ENCODE peak calls at places on chromosomes 1 and 21, in four cellular contexts. One of them, this sample, is unnamed.

GRCh38 chr1:175530167-175530566 is 213.2 kb downstream of the TNR start:
- DNase-seq in H9: peak; percentile 32
- DNase-seq in neuronal stem cell: no peak
- DNase-seq in trophoblast cell: no peak
- DNase-seq in this sample: no peak

GRCh38 chr1:232795497-232796068 is 9.6 kb upstream of the MAP10 start:
- DNase-seq in H9: no peak
- DNase-seq in neuronal stem cell: no peak
- DNase-seq in trophoblast cell: no peak
- DNase-seq in this sample: peak; percentile 8

GRCh38 chr1:52403566-52404115 is 582 bp downstream of the ORC1 start:
- DNase-seq in H9: peak; percentile 81
- DNase-seq in neuronal stem cell: peak; percentile 26
- DNase-seq in trophoblast cell: peak; percentile 82
- DNase-seq in this sample: peak; percentile 84

GRCh38 chr1:8097077-8097799 is 71.1 kb upstream of the ERRFI1 start:
- DNase-seq in H9: no peak
- DNase-seq in neuronal stem cell: no peak
- DNase-seq in trophoblast cell: peak; percentile 68
- DNase-seq in this sample: peak; percentile 96

GRCh38 chr1:115723756-115724155 is 44.8 kb downstream of the CASQ2 start:
- DNase-seq in H9: no peak
- DNase-seq in neuronal stem cell: no peak
- DNase-seq in trophoblast cell: no peak
- DNase-seq in this sample: no peak

GRCh38 chr1:85569122-85569521 is 11.4 kb upstream of the CCN1 start:
- DNase-seq in H9: no peak
- DNase-seq in neuronal stem cell: no peak
- DNase-seq in trophoblast cell: peak; percentile 24
- DNase-seq in this sample: peak; percentile 90

GRCh38 chr1:222654849-222655248 is 37.0 kb downstream of the MIA3 start:
- DNase-seq in H9: no peak
- DNase-seq in neuronal stem cell: no peak
- DNase-seq in trophoblast cell: peak; percentile 27
- DNase-seq in this sample: no peak

GRCh38 chr1:154816937-154817336 is 53.1 kb downstream of the KCNN3 start:
- DNase-seq in H9: no peak
- DNase-seq in neuronal stem cell: no peak
- DNase-seq in trophoblast cell: no peak
- DNase-seq in this sample: no peak

GRCh38 chr1:2468540-2468939 is 7.5 kb upstream of the PLCH2 start:
- DNase-seq in H9: no peak
- DNase-seq in neuronal stem cell: no peak
- DNase-seq in trophoblast cell: no peak
- DNase-seq in this sample: no peak

GRCh38 chr1:87449348-87449963 is 120.8 kb downstream of the LMO4 start:
- DNase-seq in H9: no peak
- DNase-seq in neuronal stem cell: no peak
- DNase-seq in trophoblast cell: peak; percentile 85
- DNase-seq in this sample: peak; percentile 7

GRCh38 chr1:222224576-222224975 is 323.3 kb downstream of the HHIPL2 start:
- DNase-seq in H9: no peak
- DNase-seq in neuronal stem cell: no peak
- DNase-seq in trophoblast cell: no peak
- DNase-seq in this sample: peak; percentile 39

GRCh38 chr1:83769072-83769471 is 229.9 kb downstream of the TTLL7 start:
- DNase-seq in H9: no peak
- DNase-seq in neuronal stem cell: no peak
- DNase-seq in trophoblast cell: no peak
- DNase-seq in this sample: no peak

GRCh38 chr1:210758761-210759160 is 375.2 kb downstream of the KCNH1 start:
- DNase-seq in H9: no peak
- DNase-seq in neuronal stem cell: no peak
- DNase-seq in trophoblast cell: peak; percentile 17
- DNase-seq in this sample: no peak

GRCh38 chr1:204409111-204409510 is 2.5 kb downstream of the PPP1R15B start:
- DNase-seq in H9: no peak
- DNase-seq in neuronal stem cell: no peak
- DNase-seq in trophoblast cell: no peak
- DNase-seq in this sample: no peak

GRCh38 chr1:89525169-89525855 is 683 bp downstream of the LRRC8B start:
- DNase-seq in H9: no peak
- DNase-seq in neuronal stem cell: no peak
- DNase-seq in trophoblast cell: no peak
- DNase-seq in this sample: no peak

GRCh38 chr21:32256873-32257620 is 21.8 kb downstream of the MIS18A start:
- DNase-seq in H9: no peak
- DNase-seq in neuronal stem cell: no peak
- DNase-seq in trophoblast cell: peak; percentile 12
- DNase-seq in this sample: peak; percentile 91

GRCh38 chr1:232912845-232913580 is 37.4 kb upstream of the NTPCR start:
- DNase-seq in H9: no peak
- DNase-seq in neuronal stem cell: no peak
- DNase-seq in trophoblast cell: no peak
- DNase-seq in this sample: no peak

GRCh38 chr1:55848906-55849305 is 633.7 kb upstream of the USP24 start:
- DNase-seq in H9: peak; percentile 45
- DNase-seq in neuronal stem cell: no peak
- DNase-seq in trophoblast cell: peak; percentile 79
- DNase-seq in this sample: peak; percentile 73

GRCh38 chr1:68104155-68104554 is 53.7 kb upstream of the DIRAS3 start:
- DNase-seq in H9: no peak
- DNase-seq in neuronal stem cell: no peak
- DNase-seq in trophoblast cell: no peak
- DNase-seq in this sample: peak; percentile 94

GRCh38 chr1:241838831-241839365 is 9.1 kb upstream of the EXO1 start:
- DNase-seq in H9: no peak
- DNase-seq in neuronal stem cell: no peak
- DNase-seq in trophoblast cell: peak; percentile 64
- DNase-seq in this sample: peak; percentile 42

GRCh38 chr1:29924017-29924431 is 687.7 kb downstream of the PTPRU start:
- DNase-seq in H9: peak; percentile 54
- DNase-seq in neuronal stem cell: no peak
- DNase-seq in trophoblast cell: no peak
- DNase-seq in this sample: no peak

GRCh38 chr1:112464501-112464900 is 44.3 kb upstream of the WNT2B start:
- DNase-seq in H9: peak; percentile 39
- DNase-seq in neuronal stem cell: no peak
- DNase-seq in trophoblast cell: peak; percentile 98
- DNase-seq in this sample: no peak

GRCh38 chr1:116850436-116850835 is 59.3 kb upstream of the PTGFRN start:
- DNase-seq in H9: no peak
- DNase-seq in neuronal stem cell: no peak
- DNase-seq in trophoblast cell: no peak
- DNase-seq in this sample: no peak

GRCh38 chr1:226804907-226805759 is 65.3 kb upstream of the PSEN2 start:
- DNase-seq in H9: no peak
- DNase-seq in neuronal stem cell: no peak
- DNase-seq in trophoblast cell: no peak
- DNase-seq in this sample: no peak

GRCh38 chr21:36260030-36260787 is 59.8 kb upstream of the MORC3 start:
- DNase-seq in H9: no peak
- DNase-seq in neuronal stem cell: peak; percentile 5
- DNase-seq in trophoblast cell: peak; percentile 84
- DNase-seq in this sample: peak; percentile 73

GRCh38 chr1:234584926-234585325 is 25.1 kb downstream of the IRF2BP2 start:
- DNase-seq in H9: no peak
- DNase-seq in neuronal stem cell: no peak
- DNase-seq in trophoblast cell: no peak
- DNase-seq in this sample: no peak

GRCh38 chr1:25431495-25432363 is 1.0 kb downstream of the MACO1 start:
- DNase-seq in H9: peak; percentile 39
- DNase-seq in neuronal stem cell: peak; percentile 8
- DNase-seq in trophoblast cell: peak; percentile 7
- DNase-seq in this sample: no peak

GRCh38 chr1:25432364-25432719 is 1.6 kb downstream of the MACO1 start:
- DNase-seq in H9: no peak
- DNase-seq in neuronal stem cell: no peak
- DNase-seq in trophoblast cell: no peak
- DNase-seq in this sample: no peak

GRCh38 chr1:25432749-25433388 is 2.2 kb downstream of the MACO1 start:
- DNase-seq in H9: no peak
- DNase-seq in neuronal stem cell: no peak
- DNase-seq in trophoblast cell: no peak
- DNase-seq in this sample: no peak

GRCh38 chr1:25430073-25430665 is 528 bp upstream of the MACO1 start:
- DNase-seq in H9: peak; percentile 73
- DNase-seq in neuronal stem cell: peak; percentile 81
- DNase-seq in trophoblast cell: peak; percentile 94
- DNase-seq in this sample: peak; percentile 71

GRCh38 chr1:25430666-25431494 is at the start of gene MACO1:
- DNase-seq in H9: peak; percentile 96
- DNase-seq in neuronal stem cell: peak; percentile 97
- DNase-seq in trophoblast cell: peak; percentile 99
- DNase-seq in this sample: peak; percentile 94
- H3K4ac ChIP-seq in H9: no peak within 1 kb of the TSS
- H3K4ac ChIP-seq in neuronal stem cell: no peak within 1 kb of the TSS
- H3K4ac ChIP-seq in trophoblast cell: peak within 1 kb of the TSS; percentile 99
- H3K4ac ChIP-seq in this sample: peak within 1 kb of the TSS; percentile 60

GRCh38 chr1:21319447-21320407 is 29.5 kb upstream of the ECE1 start:
- DNase-seq in H9: no peak
- DNase-seq in neuronal stem cell: no peak
- DNase-seq in trophoblast cell: no peak
- DNase-seq in this sample: no peak
- H3K4ac ChIP-seq in H9: no peak overlapping the region
- H3K4ac ChIP-seq in neuronal stem cell: no peak overlapping the region
- H3K4ac ChIP-seq in trophoblast cell: no peak overlapping the region
- H3K4ac ChIP-seq in this sample: peak overlapping the region; percentile 94

GRCh38 chr1:183277821-183278735 is 92.0 kb downstream of the LAMC2 start:
- DNase-seq in H9: no peak
- DNase-seq in neuronal stem cell: no peak
- DNase-seq in trophoblast cell: peak; percentile 24
- DNase-seq in this sample: peak; percentile 54

GRCh38 chr1:183281039-183281438 is 95.0 kb downstream of the LAMC2 start:
- DNase-seq in H9: no peak
- DNase-seq in neuronal stem cell: no peak
- DNase-seq in trophoblast cell: peak; percentile 95
- DNase-seq in this sample: peak; percentile 49

GRCh38 chr1:183279835-183280234 is 93.8 kb downstream of the LAMC2 start:
- DNase-seq in H9: no peak
- DNase-seq in neuronal stem cell: no peak
- DNase-seq in trophoblast cell: peak; percentile 99
- DNase-seq in this sample: peak; percentile 88

GRCh38 chr1:183276386-183276785 is 90.3 kb downstream of the LAMC2 start:
- DNase-seq in H9: peak; percentile 10
- DNase-seq in neuronal stem cell: no peak
- DNase-seq in trophoblast cell: peak; percentile 100
- DNase-seq in this sample: no peak

DNA sequence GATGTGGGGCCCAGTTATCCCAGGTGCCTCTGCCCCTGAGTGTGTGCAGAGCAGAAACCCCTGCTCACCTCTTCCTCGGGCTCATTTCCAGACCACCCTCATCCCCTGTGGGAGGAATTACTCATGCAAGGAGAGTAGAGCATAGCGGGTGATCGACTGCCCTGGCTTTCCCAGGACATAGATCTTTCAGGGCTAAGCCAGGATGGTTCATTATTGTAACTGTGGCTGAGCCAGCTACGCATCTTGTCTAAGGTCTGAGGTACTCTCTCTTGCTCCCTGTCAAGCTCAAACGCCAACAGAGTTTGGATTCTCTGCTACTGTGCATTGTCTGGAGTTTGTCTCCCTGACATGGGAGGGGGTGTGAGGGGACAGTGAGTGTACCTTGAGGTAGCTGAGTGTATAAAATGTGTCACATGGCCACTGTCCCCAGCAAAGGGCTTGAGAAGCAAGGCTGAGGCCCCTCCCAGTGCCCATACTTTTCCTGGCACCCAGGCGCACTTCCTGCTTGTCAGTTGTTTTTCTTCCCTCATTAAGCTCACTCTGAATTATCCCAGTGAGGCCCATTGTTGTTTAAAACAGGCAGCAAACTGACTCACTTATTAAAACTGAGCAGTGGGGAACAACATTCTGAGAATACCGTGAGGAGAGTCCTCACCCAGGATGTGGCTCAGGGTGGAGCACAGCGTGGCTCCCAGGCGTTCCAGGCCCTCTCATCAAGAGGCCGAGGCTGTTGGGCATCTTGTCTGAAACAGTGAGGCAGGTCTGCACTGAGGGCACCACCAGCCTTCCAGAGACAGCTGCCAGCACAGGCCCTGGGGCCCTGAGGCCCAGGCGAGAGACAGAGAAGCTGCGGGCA is 92.9 kb downstream of the LAMC2 start:
- DNase-seq in H9: no peak
- DNase-seq in neuronal stem cell: no peak
- DNase-seq in trophoblast cell: peak; percentile 98
- DNase-seq in this sample: peak; percentile 68
- H3K4ac ChIP-seq in H9: no peak overlapping the region
- H3K4ac ChIP-seq in neuronal stem cell: no peak overlapping the region
- H3K4ac ChIP-seq in trophoblast cell: peak overlapping the region; percentile 82
- H3K4ac ChIP-seq in this sample: peak overlapping the region; percentile 100

GRCh38 chr1:39184354-39184818 is 20.1 kb upstream of the MACF1 start:
- DNase-seq in H9: no peak
- DNase-seq in neuronal stem cell: no peak
- DNase-seq in trophoblast cell: no peak
- DNase-seq in this sample: no peak

GRCh38 chr1:39182804-39183203 is 21.7 kb upstream of the MACF1 start:
- DNase-seq in H9: no peak
- DNase-seq in neuronal stem cell: no peak
- DNase-seq in trophoblast cell: no peak
- DNase-seq in this sample: no peak

GRCh38 chr1:39181311-39181710 is 23.2 kb upstream of the MACF1 start:
- DNase-seq in H9: no peak
- DNase-seq in neuronal stem cell: no peak
- DNase-seq in trophoblast cell: no peak
- DNase-seq in this sample: no peak

GRCh38 chr1:39187276-39188046 is 17.0 kb upstream of the MACF1 start:
- DNase-seq in H9: no peak
- DNase-seq in neuronal stem cell: no peak
- DNase-seq in trophoblast cell: no peak
- DNase-seq in this sample: no peak

DNA sequence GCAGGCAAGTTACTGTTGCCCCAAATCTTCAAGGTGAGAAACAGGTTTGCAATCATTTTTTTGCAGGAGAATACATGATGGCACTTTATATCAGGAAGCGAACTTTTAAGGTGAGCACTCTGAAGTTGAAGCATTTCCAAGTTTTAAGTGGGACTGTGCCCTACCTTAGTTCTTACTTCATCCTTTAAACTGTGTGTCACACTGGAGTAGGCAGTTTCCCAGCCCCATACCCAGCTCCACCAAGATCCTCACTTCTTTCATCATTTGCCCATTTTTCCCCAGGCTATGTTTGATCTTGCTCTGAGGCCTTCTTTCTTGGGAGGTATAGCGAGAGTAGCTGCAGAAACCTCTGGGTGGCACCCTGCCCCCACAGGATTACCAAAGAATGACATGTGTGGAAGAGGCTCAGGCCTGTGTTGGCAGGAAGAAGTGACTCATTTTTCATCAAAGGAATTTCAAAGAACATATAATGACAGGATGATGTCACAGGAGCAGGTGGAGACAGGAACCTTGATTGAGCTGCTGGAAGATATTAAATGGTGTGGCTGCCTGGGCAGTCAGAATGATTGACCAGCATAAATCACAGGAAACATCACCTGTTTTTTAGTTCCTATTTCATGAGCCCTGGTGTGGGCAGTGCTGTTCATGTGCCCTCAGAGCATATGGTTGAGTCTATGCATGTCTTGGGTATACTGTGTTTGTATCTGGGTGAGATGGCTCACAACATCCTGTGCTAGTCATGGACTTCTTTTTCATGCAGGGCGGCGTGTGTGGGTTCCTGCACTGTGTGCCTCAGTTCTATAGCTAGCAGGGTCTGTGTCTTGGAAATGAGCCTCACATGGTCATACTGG is 20.8 kb upstream of the MACF1 start:
- DNase-seq in H9: peak; percentile 71
- DNase-seq in neuronal stem cell: no peak
- DNase-seq in trophoblast cell: peak; percentile 95
- DNase-seq in this sample: peak; percentile 74
- H3K4ac ChIP-seq in H9: no peak overlapping the region
- H3K4ac ChIP-seq in neuronal stem cell: no peak overlapping the region
- H3K4ac ChIP-seq in trophoblast cell: peak overlapping the region; percentile 39
- H3K4ac ChIP-seq in this sample: peak overlapping the region; percentile 64

This sample was measured in IMR-90.